ENCODE peak calls at places on chromosomes 16 and 17, in nine cellular contexts. Q is activated CD4-positive, alpha-beta T cell treated with anti-CD3 and anti-CD28 coated beads, Interleukin-2, amount 50 U/mL, for 48 hours; C is memory B cell; N is tibial artery; Y is iris pigment epithelial cell; V is CD8-positive, alpha-beta T cell; W is mesenchymal stem cell; X is T-helper 2 cell; T is choroid plexus epithelial cell. P is an unnamed sample.

GRCh38 chr17:40598928-40599627 is 33.8 kb upstream of the CCR7 start:
- DNase-seq in Q (peak; percentile 75), C (peak; percentile 88), N (peak; percentile 90), Y (peak; percentile 15), V (peak; percentile 55), W (no peak), X (peak; percentile 83), T (peak; percentile 56), P (no peak)

GRCh38 chr17:50879086-50879485 is 12.9 kb upstream of the TOB1 start:
- DNase-seq in Q (no peak), C (no peak), N (no peak), Y (no peak), V (no peak), W (no peak), X (no peak), T (no peak), P (no peak)

GRCh38 chr17:48385303-48385702 is 44.7 kb downstream of the SKAP1 start:
- DNase-seq in Q (no peak), C (no peak), N (no peak), Y (no peak), V (no peak), W (no peak), X (no peak), T (no peak), P (no peak)

GRCh38 chr16:10743610-10744369 is at the start of gene NUBP1:
- DNase-seq in Q (peak; percentile 100), C (peak; percentile 98), N (peak; percentile 100), Y (peak; percentile 99), V (peak; percentile 100), W (peak; percentile 98), X (peak; percentile 98), T (peak; percentile 99), P (peak; percentile 99)

GRCh38 chr16:74053310-74053709 is 243.3 kb upstream of the PSMD7 start:
- DNase-seq in Q (no peak), C (no peak), N (no peak), Y (no peak), V (no peak), W (no peak), X (peak; percentile 22), T (no peak), P (no peak)

GRCh38 chr17:75350029-75350428 is 55.4 kb downstream of the GRB2 start:
- DNase-seq in Q (no peak), C (no peak), N (no peak), Y (no peak), V (no peak), W (no peak), X (no peak), T (no peak), P (no peak)

GRCh38 chr17:50266384-50267073 is 7.7 kb upstream of the TMEM92 start:
- DNase-seq in Q (no peak), C (no peak), N (peak; percentile 92), Y (peak; percentile 83), V (no peak), W (peak; percentile 55), X (no peak), T (peak; percentile 88), P (no peak)

GRCh38 chr16:3094289-3095027 is 4.6 kb downstream of the ZSCAN10 start:
- DNase-seq in Q (peak; percentile 69), C (peak; percentile 47), N (no peak), Y (peak; percentile 39), V (peak; percentile 19), W (peak; percentile 47), X (peak; percentile 75), T (peak; percentile 61), P (peak; percentile 64)

GRCh38 chr17:49217651-49218413 is 7.3 kb downstream of the ABI3 start:
- DNase-seq in Q (peak; percentile 54), C (peak; percentile 52), N (peak; percentile 81), Y (no peak), V (peak; percentile 60), W (no peak), X (peak; percentile 90), T (no peak), P (no peak)

GRCh38 chr17:42266918-42267766 is 9.0 kb downstream of the STAT5B start:
- DNase-seq in Q (no peak), C (no peak), N (no peak), Y (peak; percentile 97), V (no peak), W (peak; percentile 100), X (peak; percentile 87), T (peak; percentile 96), P (no peak)

GRCh38 chr17:43799047-43799446 is 18.8 kb downstream of the CFAP97D1 start:
- DNase-seq in Q (no peak), C (no peak), N (no peak), Y (no peak), V (no peak), W (no peak), X (no peak), T (no peak), P (no peak)

GRCh38 chr17:63399856-63400255 is 46.2 kb downstream of the CYB561 start:
- DNase-seq in Q (no peak), C (no peak), N (peak; percentile 70), Y (no peak), V (no peak), W (peak; percentile 79), X (no peak), T (peak; percentile 56), P (no peak)

GRCh38 chr16:67216612-67217490 is 10.1 kb upstream of the TMEM208 start:
- DNase-seq in Q (no peak), C (no peak), N (peak; percentile 74), Y (no peak), V (no peak), W (no peak), X (no peak), T (no peak), P (no peak)

GRCh38 chr16:52487849-52488457 is 59.0 kb downstream of the TOX3 start:
- DNase-seq in Q (no peak), C (no peak), N (no peak), Y (no peak), V (no peak), W (no peak), X (no peak), T (no peak), P (no peak)

GRCh38 chr16:74291577-74292208 is 4.9 kb upstream of the PSMD7 start:
- DNase-seq in Q (no peak), C (no peak), N (no peak), Y (no peak), V (no peak), W (peak; percentile 32), X (no peak), T (no peak), P (no peak)

GRCh38 chr16:2147981-2148671 is at the start of gene RAB26:
- DNase-seq in Q (peak; percentile 53), C (peak; percentile 55), N (peak; percentile 92), Y (peak; percentile 50), V (no peak), W (peak; percentile 53), X (peak; percentile 75), T (peak; percentile 47), P (peak; percentile 78)